ENCODE peak calls at places on chromosomes 16 and 17, in seven cellular contexts. L is activated CD4-positive, alpha-beta T cell treated with anti-CD3 and anti-CD28 coated beads, Interleukin-2, amount 50 U/mL, for 1 hour; I is CD4-positive, alpha-beta memory T cell; N is AG20443; F is GM10248; B is HTR-8/SVneo; A is NCI-H510A treated with DMSO at 0.1 percent for 48 hours. E is an unnamed sample.
A peak's percentile ranks its signal among the peaks of the same experiment; 100 is the strongest.

GRCh38 chr16:11093578-11094074 is 149.3 kb downstream of the CLEC16A start:
- DNase-seq in L (no peak), I (no peak), N (no peak), F (no peak), B (no peak), A (no peak), E (no peak)

GRCh38 chr17:18250259-18250658 is 8.3 kb downstream of the FLII start:
- DNase-seq in L (no peak), I (no peak), N (no peak), F (no peak), B (no peak), A (peak; percentile 60), E (no peak)

GRCh38 chr16:68389006-68389405 is 59.3 kb downstream of the SMPD3 start:
- DNase-seq in L (no peak), I (no peak), N (no peak), F (no peak), B (no peak), A (no peak), E (no peak)

GRCh38 chr17:60137731-60138130 is 12.0 kb upstream of the CA4 start:
- DNase-seq in L (no peak), I (no peak), N (no peak), F (no peak), B (no peak), A (no peak), E (no peak)

GRCh38 chr16:56700195-56700594 is 17.9 kb downstream of the MT1X start:
- DNase-seq in L (no peak), I (no peak), N (no peak), F (no peak), B (no peak), A (no peak), E (no peak)

GRCh38 chr17:7803981-7804380 is 30.0 kb upstream of the KDM6B start:
- DNase-seq in L (no peak), I (no peak), N (no peak), F (no peak), B (no peak), A (no peak), E (no peak)

GRCh38 chr17:19508327-19508867 is 25.3 kb upstream of the SLC47A1 start:
- DNase-seq in L (peak; percentile 44), I (no peak), N (peak; percentile 43), F (peak; percentile 50), B (no peak), A (peak; percentile 66), E (no peak)

GRCh38 chr17:81391268-81391963 is 3.8 kb upstream of the BAHCC1 start:
- DNase-seq in L (no peak), I (no peak), N (no peak), F (no peak), B (no peak), A (no peak), E (no peak)

GRCh38 chr17:27572665-27573064 is 58.3 kb upstream of the LGALS9 start:
- DNase-seq in L (no peak), I (no peak), N (no peak), F (no peak), B (no peak), A (no peak), E (no peak)

GRCh38 chr16:27285676-27286196 is 17.2 kb upstream of the NSMCE1 start:
- DNase-seq in L (no peak), I (no peak), N (no peak), F (no peak), B (no peak), A (no peak), E (no peak)

GRCh38 chr17:147796-148740 is 10.7 kb downstream of the SCGB1C2 start:
- DNase-seq in L (no peak), I (no peak), N (no peak), F (no peak), B (no peak), A (no peak), E (no peak)

GRCh38 chr16:88535181-88535856 is 34.9 kb upstream of the ZC3H18 start:
- DNase-seq in L (no peak), I (no peak), N (no peak), F (no peak), B (no peak), A (no peak), E (no peak)

GRCh38 chr17:82063424-82064415 is 1.9 kb downstream of the DUS1L start:
- DNase-seq in L (no peak), I (no peak), N (no peak), F (no peak), B (no peak), A (no peak), E (no peak)

GRCh38 chr17:55261311-55261710 is 3.4 kb upstream of the HLF start:
- DNase-seq in L (no peak), I (no peak), N (no peak), F (no peak), B (no peak), A (no peak), E (no peak)

GRCh38 chr17:50659220-50659619 is 24.5 kb downstream of the ABCC3 start:
- DNase-seq in L (no peak), I (no peak), N (no peak), F (no peak), B (no peak), A (no peak), E (no peak)

GRCh38 chr17:73365934-73366623 is 54.3 kb upstream of the CDC42EP4 start:
- DNase-seq in L (no peak), I (no peak), N (peak; percentile 55), F (no peak), B (no peak), A (no peak), E (no peak)

GRCh38 chr16:50209548-50210265 is 56.6 kb downstream of the TENT4B start:
- DNase-seq in L (no peak), I (no peak), N (no peak), F (no peak), B (no peak), A (no peak), E (no peak)

GRCh38 chr17:78708510-78708973 is 73.5 kb downstream of the CYTH1 start:
- DNase-seq in L (peak; percentile 57), I (peak; percentile 60), N (peak; percentile 94), F (peak; percentile 54), B (peak; percentile 95), A (peak; percentile 84), E (no peak)

GRCh38 chr17:2402517-2402916 is 1.7 kb upstream of the MNT start:
- DNase-seq in L (no peak), I (no peak), N (no peak), F (no peak), B (no peak), A (no peak), E (no peak)

GRCh38 chr17:72733619-72734282 is 358.7 kb downstream of the SLC39A11 start:
- DNase-seq in L (no peak), I (no peak), N (no peak), F (peak; percentile 51), B (no peak), A (no peak), E (no peak)

GRCh38 chr16:3243882-3244281 is 8.9 kb upstream of the ZNF200 start:
- DNase-seq in L (no peak), I (no peak), N (no peak), F (no peak), B (no peak), A (no peak), E (no peak)

GRCh38 chr16:11133344-11133921 is 122.6 kb downstream of the SOCS1 start:
- DNase-seq in L (no peak), I (no peak), N (peak; percentile 94), F (no peak), B (peak; percentile 90), A (peak; percentile 7), E (no peak)